ENCODE peak calls at places on chromosomes 13 and 19, in seven cellular contexts. T is SJSA1, D is breast epithelium, H is stomach, W is left lung, K is thyroid gland, G is Peyer's patch. N is an unnamed sample. For H3K4me1 and H3K27me3, the result is how much of the 10 kb centered on the place peaks cover.

GRCh38 chr19:16772841-16773240 is 53.2 kb downstream of the NWD1 start:
- DNase-seq in W (no peak), H (no peak), K (no peak), G (no peak), T (no peak), D (no peak), N (no peak)

GRCh38 chr19:35224681-35225604 is 3.6 kb downstream of the FAM187B start:
- DNase-seq in W (peak), G (peak), D (no peak), K (no peak), T (no peak), H (no peak), N (no peak)

GRCh38 chr19:3652422-3652821 is 25.8 kb upstream of the CACTIN start:
- DNase-seq in W (no peak), K (no peak), G (no peak), H (no peak), D (no peak), T (no peak), N (no peak)

GRCh38 chr19:42269518-42270345 is 680 bp downstream of the CIC start:
- DNase-seq in T (peak), D (peak), H (no peak), K (no peak), W (peak), G (no peak), N (no peak)

GRCh38 chr13:25210842-25211241 is 38.8 kb upstream of the AMER2 start:
- DNase-seq in K (no peak), G (no peak), H (no peak), W (no peak), D (no peak), T (no peak), N (no peak)

GRCh38 chr19:19451429-19452240 is 46.2 kb downstream of the GATAD2A start:
- DNase-seq in T (no peak), H (no peak), G (no peak), D (no peak), W (no peak), K (no peak), N (no peak)

GRCh38 chr19:28289294-28290063 is 923.5 kb downstream of the UQCRFS1 start:
- DNase-seq in T (peak), H (no peak), W (no peak), K (no peak), G (no peak), D (no peak), N (no peak)

GRCh38 chr13:36146513-36147276 is 15.5 kb upstream of the DCLK1 start:
- DNase-seq in W (no peak), K (no peak), H (no peak), D (no peak), G (no peak), T (no peak), N (no peak)

GRCh38 chr19:29714953-29715694 is at the start of gene C19orf12:
- DNase-seq in D (no peak), T (peak), K (peak), G (peak), W (peak), H (peak), N (peak)

GRCh38 chr19:33410915-33411401 is 37.4 kb downstream of the CEBPG start:
- DNase-seq in G (no peak), K (no peak), H (no peak), T (no peak), D (no peak), W (no peak), N (no peak)

GRCh38 chr19:33490041-33490451 is 31.5 kb downstream of the PEPD start:
- DNase-seq in K (no peak), G (no peak), W (peak), H (no peak), T (no peak), D (no peak), N (no peak)

GRCh38 chr13:40215311-40215710 is 451.1 kb downstream of the FOXO1 start:
- DNase-seq in T (no peak), D (no peak), W (no peak), G (no peak), K (no peak), H (no peak), N (no peak)

GRCh38 chr13:40211586-40211968 is 454.9 kb downstream of the FOXO1 start:
- DNase-seq in T (no peak), D (no peak), W (no peak), H (no peak), K (no peak), G (no peak), N (no peak)

GRCh38 chr13:40207110-40207478 is 459.3 kb downstream of the FOXO1 start:
- DNase-seq in H (no peak), K (no peak), T (no peak), W (no peak), G (peak), D (no peak), N (no peak)

GRCh38 chr13:40208517-40208916 is 457.9 kb downstream of the FOXO1 start:
- DNase-seq in T (no peak), H (no peak), K (no peak), G (peak), W (no peak), D (no peak), N (no peak)

GRCh38 chr13:40210865-40211585 is 455.4 kb downstream of the FOXO1 start:
- DNase-seq in T (no peak), W (no peak), D (no peak), K (no peak), H (no peak), G (no peak), N (no peak)
- H3K4me1 ChIP-seq in T (under half), W (under half), D (under half), K (under half), H (under half), G (under half), N (under half)

GRCh38 chr13:96091932-96092253 is 2.0 kb downstream of the HS6ST3 start:
- DNase-seq in G (no peak), T (no peak), D (no peak), K (no peak), W (no peak), H (no peak), N (no peak)

GRCh38 chr13:96089749-96090239 is at the start of gene HS6ST3:
- DNase-seq in K (peak), H (peak), T (peak), G (no peak), D (no peak), W (peak), N (no peak)

GRCh38 chr13:96090240-96091101 is 564 bp downstream of the HS6ST3 start:
- DNase-seq in K (peak), T (no peak), D (no peak), G (no peak), H (peak), W (no peak), N (no peak)

GRCh38 chr13:96091164-96091931 is 1.4 kb downstream of the HS6ST3 start:
- DNase-seq in H (peak), T (no peak), K (peak), W (no peak), G (no peak), D (no peak), N (no peak)

DNA sequence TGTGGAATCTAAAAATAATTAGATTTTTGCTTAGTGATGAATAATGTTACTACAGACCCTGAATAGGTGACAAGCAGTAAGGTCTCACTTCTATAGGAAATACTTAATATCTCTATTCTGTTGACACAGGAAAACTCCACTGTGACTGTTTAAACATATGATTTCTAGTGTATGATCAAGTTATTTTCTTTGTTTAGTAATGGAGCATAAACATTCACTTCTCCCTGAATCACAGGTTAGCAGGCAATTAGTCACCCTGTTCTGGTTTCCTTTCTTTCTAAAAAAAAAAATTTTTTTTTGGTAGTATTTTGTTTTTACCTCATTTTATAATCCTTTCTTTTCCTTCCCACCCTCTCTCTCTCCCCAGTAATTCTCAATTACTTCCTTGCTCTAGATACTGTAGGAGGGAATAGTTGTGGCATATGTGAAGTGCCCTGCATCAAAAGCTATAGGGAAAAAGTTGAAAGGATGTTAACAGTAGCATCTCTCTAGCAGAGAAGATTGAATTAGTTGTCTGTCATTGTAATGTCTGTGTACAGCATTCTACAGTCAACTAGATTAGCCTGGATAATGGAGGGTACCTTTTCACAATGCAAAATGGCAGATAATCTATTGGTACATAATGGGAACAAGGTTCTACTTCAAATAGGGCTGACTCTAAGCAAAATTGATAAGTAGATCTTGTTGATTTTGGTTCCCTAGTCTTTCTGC is 3.5 kb downstream of the HS6ST3 start:
- DNase-seq in H (no peak), D (no peak), G (no peak), K (no peak), W (no peak), T (no peak), N (no peak)
- H3K27me3 ChIP-seq in H (under half), D (under half), G (under half), K (under half), W (under half), T (half or more), N (half or more)

GRCh38 chr13:112781287-112781686 is 91.4 kb downstream of the ATP11A start:
- DNase-seq in H (peak), G (no peak), W (no peak), K (no peak), D (no peak), T (no peak), N (no peak)
- H3K27ac ChIP-seq in H (no peak), G (no peak), W (no peak), K (peak), D (no peak), T (no peak), N (no peak)

DNA sequence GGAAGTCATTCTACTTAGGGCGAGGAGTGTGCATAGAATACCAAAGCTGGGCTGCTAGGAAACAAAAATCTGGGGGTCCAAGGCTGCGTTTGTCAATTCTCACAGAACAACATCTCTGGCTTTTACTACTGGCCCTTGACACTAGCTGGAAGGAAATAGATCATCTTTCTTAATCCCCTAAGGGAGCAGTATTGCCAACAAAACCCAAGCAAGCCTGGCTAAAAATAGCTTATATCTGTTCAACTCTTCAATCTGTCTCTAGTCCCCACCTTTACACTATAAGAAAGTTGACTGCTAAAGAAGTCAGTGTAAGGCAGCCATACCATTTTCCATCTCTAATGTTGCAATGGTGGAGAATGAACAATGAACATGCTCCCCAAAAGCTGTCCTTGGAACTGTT is 107.8 kb upstream of the SPRY2 start:
- DNase-seq in G (no peak), K (no peak), T (no peak), D (no peak), W (no peak), H (no peak), N (no peak)
- H3K4me1 ChIP-seq in G (under half), K (under half), T (under half), D (under half), W (under half), H (under half), N (under half)

GRCh38 chr13:108769213-108770070 is 140.0 kb downstream of the MYO16 start:
- DNase-seq in H (no peak), W (no peak), G (no peak), D (no peak), T (no peak), K (no peak), N (no peak)
- H3K27me3 ChIP-seq in H (under half), W (under half), G (under half), D (under half), T (half or more), K (under half), N (under half)

GRCh38 chr19:45142016-45142727 is 18.6 kb downstream of the NKPD1 start:
- DNase-seq in W (no peak), T (no peak), K (no peak), D (no peak), G (no peak), H (no peak), N (no peak)

GRCh38 chr19:45140144-45140503 is 20.7 kb downstream of the NKPD1 start:
- DNase-seq in W (no peak), K (no peak), H (no peak), D (no peak), T (no peak), G (no peak), N (no peak)

GRCh38 chr19:45140533-45140932 is 20.2 kb downstream of the NKPD1 start:
- DNase-seq in G (no peak), T (no peak), H (no peak), K (no peak), W (no peak), D (no peak), N (no peak)

GRCh38 chr19:45142728-45143115 is 18.1 kb downstream of the NKPD1 start:
- DNase-seq in T (no peak), G (no peak), W (no peak), K (peak), H (no peak), D (no peak), N (no peak)

GRCh38 chr19:45141203-45141900 is 19.4 kb downstream of the NKPD1 start:
- DNase-seq in G (no peak), W (no peak), K (no peak), D (no peak), H (no peak), T (no peak), N (no peak)
- H3K27ac ChIP-seq in G (no peak), W (no peak), K (no peak), D (no peak), H (no peak), T (no peak), N (no peak)

DNA sequence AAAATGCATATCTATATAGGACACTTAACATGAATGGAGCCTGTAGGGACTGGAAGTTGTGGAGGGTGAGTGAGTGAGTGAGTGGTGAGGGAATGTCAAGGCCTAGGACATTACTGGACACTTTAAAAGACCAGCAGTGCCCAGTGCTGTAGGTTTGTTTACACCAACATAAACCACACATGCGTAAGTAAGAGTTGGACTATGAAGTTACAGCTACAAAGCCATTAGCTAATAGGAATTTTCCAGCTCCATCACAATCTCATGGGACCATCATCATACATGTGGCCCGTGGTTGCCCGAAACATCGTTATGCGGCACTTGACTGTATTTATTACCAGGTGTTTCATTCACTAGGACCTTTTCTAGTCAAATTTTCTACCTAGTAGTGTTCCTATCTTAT is 49.2 kb downstream of the LATS2 start:
- DNase-seq in K (no peak), D (no peak), G (no peak), T (peak), H (no peak), W (no peak), N (no peak)
- H3K4me1 ChIP-seq in K (half or more), D (under half), G (under half), T (half or more), H (under half), W (half or more), N (under half)

N was measured in foreskin keratinocyte.